ENCODE peak calls at places on chromosomes 6 and 20, in nine cellular contexts. T is WTC11; S is endodermal cell; H is glomerular endothelial cell; G is ELR; M is breast epithelium; F is activated naive CD4-positive, alpha-beta T cell treated with anti-CD3 and anti-CD28 coated beads, Interleukin-2, amount 50 U/mL, for 16 hours; A is RWPE1; Y is HuH-7.5. Q is an unnamed sample.

GRCh38 chr6:157944983-157945931 is 36.4 kb upstream of the SYNJ2 start:
- DNase-seq in G (no peak), A (no peak), F (peak), S (no peak), M (no peak), T (no peak), Y (no peak), H (no peak), Q (no peak)

GRCh38 chr20:50288128-50288623 is 97.5 kb downstream of the CEBPB start:
- DNase-seq in A (no peak), H (no peak), S (no peak), G (no peak), M (no peak), Y (no peak), F (no peak), T (no peak), Q (no peak)

GRCh38 chr6:141598487-141598886 is 534.2 kb upstream of the GJE1 start:
- DNase-seq in T (no peak), F (no peak), A (no peak), S (no peak), H (no peak), G (peak), M (no peak), Y (no peak), Q (no peak)

GRCh38 chr20:63889241-63890200 is 5.4 kb upstream of the DNAJC5 start:
- DNase-seq in G (peak), M (no peak), T (no peak), H (no peak), A (peak), Y (no peak), S (no peak), F (no peak), Q (no peak)

GRCh38 chr6:39920147-39920546 is 14.1 kb downstream of the MOCS1 start:
- DNase-seq in F (no peak), H (no peak), Y (no peak), S (no peak), G (no peak), T (no peak), M (no peak), A (no peak), Q (no peak)

GRCh38 chr6:108203189-108204119 is 37.6 kb downstream of the NR2E1 start:
- DNase-seq in Y (no peak), A (no peak), S (no peak), G (no peak), F (no peak), H (no peak), T (no peak), M (no peak), Q (no peak)

GRCh38 chr6:162179196-162179951 is 548.2 kb downstream of the PRKN start:
- DNase-seq in S (no peak), M (no peak), H (no peak), T (no peak), F (no peak), Y (no peak), G (no peak), A (no peak), Q (no peak)

GRCh38 chr20:62155428-62156253 is 12.1 kb downstream of the SS18L1 start:
- DNase-seq in A (peak), G (peak), Y (no peak), M (no peak), F (no peak), T (no peak), H (no peak), S (peak), Q (no peak)

GRCh38 chr6:73747293-73747692 is 51.3 kb downstream of the CD109 start:
- DNase-seq in F (no peak), G (no peak), Y (no peak), H (no peak), A (no peak), T (no peak), S (no peak), M (no peak), Q (no peak)

GRCh38 chr6:113006494-113006893 is 659.4 kb downstream of the RFPL4B start:
- DNase-seq in A (no peak), Y (no peak), G (no peak), F (no peak), H (no peak), S (no peak), M (no peak), T (no peak), Q (no peak)

GRCh38 chr6:18308070-18308735 is 43.9 kb upstream of the DEK start:
- DNase-seq in T (no peak), G (peak), F (no peak), M (no peak), Y (no peak), H (no peak), A (no peak), S (no peak), Q (no peak)

GRCh38 chr6:160781298-160781697 is 79.3 kb downstream of the PLG start:
- DNase-seq in S (no peak), G (no peak), T (no peak), M (no peak), A (no peak), F (no peak), H (no peak), Y (no peak), Q (no peak)

GRCh38 chr20:54995553-54995952 is 520.2 kb downstream of the DOK5 start:
- DNase-seq in M (no peak), T (no peak), G (no peak), H (no peak), F (no peak), S (no peak), Y (no peak), A (peak), Q (no peak)

GRCh38 chr20:37986873-37987601 is 46.2 kb downstream of the TTI1 start:
- DNase-seq in G (no peak), A (no peak), Y (no peak), H (no peak), T (no peak), S (no peak), M (peak), F (no peak), Q (no peak)

GRCh38 chr20:43322851-43323250 is 133.1 kb upstream of the PTPRT start:
- DNase-seq in T (no peak), A (peak), S (no peak), M (no peak), F (no peak), H (no peak), G (peak), Y (no peak), Q (no peak)